ENCODE peak calls at places on chromosomes 11 and 22, in ten cellular contexts. E is neural crest cell; T is HTR-8/SVneo; G is breast epithelium; Q is ELR; D is activated T-cell treated with anti-CD3 and anti-CD28 coated beads, Interleukin-2, amount 50 U/mL, for 4 hours; C is neuronal stem cell; N is fibroblast of gingiva; W is activated CD8-positive, alpha-beta memory T cell treated with anti-CD3 and anti-CD28 coated beads, Interleukin-2, amount 10 ng/mL, durations not matched to agents 7 days and 5 days; M is T-helper 2 cell. J is an unnamed sample.

GRCh38 chr11:69931060-69931910 is 112.1 kb upstream of the FGF3 start:
- DNase-seq in Q (no peak), D (no peak), G (no peak), C (no peak), T (no peak), N (no peak), W (no peak), E (no peak), M (no peak), J (no peak)

GRCh38 chr11:13486926-13487660 is 8.7 kb downstream of the PTH start:
- DNase-seq in W (peak; percentile 70), D (peak; percentile 60), M (peak; percentile 67), N (no peak), Q (no peak), G (no peak), T (no peak), C (peak; percentile 49), E (peak; percentile 26), J (no peak)

GRCh38 chr22:49999901-50000586 is 12.5 kb downstream of the IL17REL start:
- DNase-seq in C (no peak), E (no peak), W (peak; percentile 39), G (no peak), D (no peak), T (no peak), Q (no peak), N (no peak), M (no peak), J (no peak)

GRCh38 chr11:116772443-116773202 is at the start of gene BUD13:
- DNase-seq in N (peak; percentile 77), Q (peak; percentile 88), D (peak; percentile 91), M (peak; percentile 96), E (peak; percentile 94), C (peak; percentile 86), T (peak; percentile 89), G (peak; percentile 81), W (peak; percentile 95), J (peak; percentile 87)

GRCh38 chr22:20486229-20486628 is 9.4 kb downstream of the KLHL22 start:
- DNase-seq in G (no peak), E (no peak), N (no peak), Q (no peak), C (no peak), M (no peak), T (no peak), W (no peak), D (no peak), J (no peak)

GRCh38 chr11:34501500-34501899 is 12.1 kb downstream of the ELF5 start:
- DNase-seq in Q (peak; percentile 66), N (peak; percentile 86), D (no peak), M (no peak), C (no peak), E (no peak), T (peak; percentile 23), G (peak; percentile 47), W (no peak), J (no peak)

GRCh38 chr11:64321533-64321932 is 3.6 kb downstream of the PRDX5 start:
- DNase-seq in E (no peak), N (no peak), W (no peak), C (no peak), G (peak; percentile 92), M (no peak), D (no peak), T (no peak), Q (no peak), J (no peak)

GRCh38 chr11:68303083-68303482 is 9.3 kb upstream of the LRP5 start:
- DNase-seq in G (no peak), N (peak; percentile 16), T (no peak), C (no peak), W (no peak), M (no peak), Q (no peak), D (no peak), E (no peak), J (no peak)

GRCh38 chr11:88666364-88666763 is 328.8 kb upstream of the CTSC start:
- DNase-seq in M (no peak), T (no peak), W (no peak), D (no peak), G (no peak), E (no peak), C (no peak), Q (no peak), N (no peak), J (no peak)

GRCh38 chr11:62138630-62139425 is 15.0 kb downstream of the INCENP start:
- DNase-seq in T (no peak), Q (no peak), M (no peak), G (no peak), D (no peak), C (no peak), W (peak; percentile 31), N (no peak), E (no peak), J (no peak)

GRCh38 chr11:120776683-120777010 is 247.3 kb upstream of the TBCEL start:
- DNase-seq in T (no peak), Q (no peak), M (no peak), D (no peak), G (no peak), C (no peak), W (no peak), E (no peak), N (no peak), J (no peak)

GRCh38 chr11:90341986-90342385 is 119.1 kb upstream of the CHORDC1 start:
- DNase-seq in W (no peak), N (no peak), D (no peak), T (no peak), M (no peak), C (no peak), E (no peak), G (no peak), Q (no peak), J (no peak)

GRCh38 chr11:110251837-110252236 is 44.6 kb downstream of the RDX start:
- DNase-seq in W (no peak), T (peak; percentile 20), G (no peak), M (peak; percentile 21), C (no peak), N (peak; percentile 45), E (no peak), D (no peak), Q (peak; percentile 69), J (no peak)